ENCODE peak calls at places on chromosomes 2 and 18, in nine cellular contexts. C is left ventricle myocardium superior; E is stimulated activated CD4-positive, alpha-beta T cell treated with anti-CD3 and anti-CD28 coated beads, Interleukin-12 subunit alpha, Interleukin-12 subunit beta, amount 100 ng/mL, for 24 hours; X is HCEC 1CT; A is amygdala; F is NCI-H1105 treated with DMSO at 0.1 percent for 48 hours; Q is lower lobe of right lung; V is right lobe of liver; S is HFFc6. G is an unnamed sample.

GRCh38 chr18:3014501-3015202 is 1.7 kb upstream of the LPIN2 start:
- DNase-seq in C (no peak), E (no peak), X (no peak), A (no peak), F (no peak), Q (no peak), V (no peak), S (no peak), G (no peak)

GRCh38 chr18:9150116-9150515 is 13.5 kb downstream of the ANKRD12 start:
- DNase-seq in C (no peak), E (no peak), X (no peak), A (no peak), F (no peak), Q (no peak), V (no peak), S (no peak), G (no peak)

GRCh38 chr18:11040823-11041712 is 108.3 kb downstream of the PIEZO2 start:
- DNase-seq in C (no peak), E (no peak), X (peak), A (peak), F (peak), Q (no peak), V (no peak), S (peak), G (no peak)

GRCh38 chr2:151354807-151355206 is 2.6 kb upstream of the TNFAIP6 start:
- DNase-seq in C (no peak), E (no peak), X (no peak), A (no peak), F (no peak), Q (no peak), V (no peak), S (no peak), G (no peak)

GRCh38 chr18:5275872-5276271 is 19.7 kb downstream of the ZBTB14 start:
- DNase-seq in C (no peak), E (no peak), X (no peak), A (no peak), F (no peak), Q (no peak), V (no peak), S (no peak), G (no peak)

GRCh38 chr18:32081881-32082280 is 9.8 kb upstream of the RNF138 start:
- DNase-seq in C (no peak), E (no peak), X (no peak), A (no peak), F (no peak), Q (no peak), V (no peak), S (no peak), G (no peak)

GRCh38 chr2:63012541-63012940 is 38.1 kb upstream of the OTX1 start:
- DNase-seq in C (no peak), E (no peak), X (no peak), A (no peak), F (no peak), Q (no peak), V (no peak), S (no peak), G (no peak)

GRCh38 chr2:177543007-177543760 is 150.6 kb downstream of the AGPS start:
- DNase-seq in C (no peak), E (no peak), X (peak), A (no peak), F (no peak), Q (no peak), V (no peak), S (peak), G (no peak)

GRCh38 chr18:44789704-44790103 is 109.0 kb downstream of the SETBP1 start:
- DNase-seq in C (peak), E (no peak), X (no peak), A (no peak), F (no peak), Q (no peak), V (peak), S (no peak), G (no peak)

GRCh38 chr2:64698668-64699444 is 45.1 kb upstream of the SERTAD2 start:
- DNase-seq in C (no peak), E (no peak), X (peak), A (no peak), F (no peak), Q (no peak), V (no peak), S (peak), G (no peak)

GRCh38 chr18:36660311-36660710 is 168.5 kb downstream of the TPGS2 start:
- DNase-seq in C (peak), E (no peak), X (no peak), A (no peak), F (no peak), Q (no peak), V (no peak), S (no peak), G (peak)

GRCh38 chr2:63029058-63029457 is 21.6 kb upstream of the OTX1 start:
- DNase-seq in C (no peak), E (no peak), X (peak), A (no peak), F (no peak), Q (no peak), V (no peak), S (peak), G (no peak)

GRCh38 chr2:158380786-158381185 is 75.8 kb downstream of the CCDC148 start:
- DNase-seq in C (no peak), E (no peak), X (no peak), A (no peak), F (no peak), Q (no peak), V (no peak), S (no peak), G (no peak)

GRCh38 chr2:230657906-230658305 is 54.7 kb upstream of the CAB39 start:
- DNase-seq in C (no peak), E (no peak), X (no peak), A (no peak), F (no peak), Q (no peak), V (no peak), S (no peak), G (no peak)

GRCh38 chr2:9382604-9383235 is 40.6 kb downstream of the ITGB1BP1 start:
- DNase-seq in C (no peak), E (no peak), X (peak), A (no peak), F (no peak), Q (no peak), V (no peak), S (peak), G (no peak)

GRCh38 chr18:5895886-5896740 is 791 bp upstream of the TMEM200C start:
- DNase-seq in C (peak), E (no peak), X (no peak), A (peak), F (peak), Q (peak), V (peak), S (no peak), G (no peak)

GRCh38 chr2:219079417-219079816 is 18.7 kb upstream of the IHH start:
- DNase-seq in C (no peak), E (no peak), X (peak), A (no peak), F (no peak), Q (no peak), V (peak), S (peak), G (no peak)

GRCh38 chr2:73920577-73921545 is 5.8 kb upstream of the DGUOK start:
- DNase-seq in C (peak), E (peak), X (peak), A (no peak), F (no peak), Q (peak), V (peak), S (no peak), G (peak)

GRCh38 chr2:222919841-222920609 is 59.2 kb downstream of the ACSL3 start:
- DNase-seq in C (no peak), E (no peak), X (peak), A (no peak), F (no peak), Q (no peak), V (no peak), S (peak), G (no peak)

GRCh38 chr2:181231886-181232644 is 225.1 kb upstream of the ITGA4 start:
- DNase-seq in C (no peak), E (no peak), X (peak), A (no peak), F (no peak), Q (no peak), V (no peak), S (peak), G (no peak)

GRCh38 chr2:63056309-63057065 is 5.9 kb downstream of the OTX1 start:
- DNase-seq in C (peak), E (peak), X (no peak), A (no peak), F (no peak), Q (no peak), V (peak), S (no peak), G (peak)

GRCh38 chr2:42880738-42881525 is 88.5 kb upstream of the HAAO start:
- DNase-seq in C (no peak), E (no peak), X (no peak), A (no peak), F (no peak), Q (no peak), V (no peak), S (no peak), G (no peak)

GRCh38 chr18:34117319-34117718 is 107.4 kb downstream of the NOL4 start:
- DNase-seq in C (no peak), E (no peak), X (no peak), A (no peak), F (peak), Q (no peak), V (no peak), S (no peak), G (no peak)

GRCh38 chr2:183164111-183165015 is 40.1 kb downstream of the NUP35 start:
- DNase-seq in C (no peak), E (no peak), X (peak), A (no peak), F (no peak), Q (no peak), V (no peak), S (peak), G (no peak)

GRCh38 chr2:192886636-192887035 is 691.9 kb upstream of the TMEFF2 start:
- DNase-seq in C (no peak), E (no peak), X (no peak), A (no peak), F (no peak), Q (no peak), V (no peak), S (no peak), G (no peak)

GRCh38 chr2:230660294-230661060 is 52.2 kb upstream of the CAB39 start:
- DNase-seq in C (peak), E (peak), X (no peak), A (peak), F (no peak), Q (peak), V (peak), S (no peak), G (no peak)

GRCh38 chr2:174027956-174028355 is 62.8 kb upstream of the SP3 start:
- DNase-seq in C (no peak), E (no peak), X (no peak), A (no peak), F (no peak), Q (no peak), V (no peak), S (no peak), G (no peak)

GRCh38 chr2:45871541-45871940 is 220.1 kb downstream of the PRKCE start:
- DNase-seq in C (no peak), E (no peak), X (no peak), A (no peak), F (no peak), Q (no peak), V (no peak), S (no peak), G (no peak)

GRCh38 chr2:181570059-181570458 is 86.8 kb downstream of the CERKL start:
- DNase-seq in C (no peak), E (no peak), X (no peak), A (no peak), F (no peak), Q (no peak), V (no peak), S (no peak), G (no peak)

GRCh38 chr2:207167129-207167923 is 1.6 kb upstream of the KLF7 start:
- DNase-seq in C (no peak), E (no peak), X (peak), A (no peak), F (no peak), Q (no peak), V (no peak), S (peak), G (no peak)

GRCh38 chr2:105486762-105487141 is 87.9 kb upstream of the FHL2 start:
- DNase-seq in C (no peak), E (no peak), X (no peak), A (no peak), F (no peak), Q (no peak), V (no peak), S (no peak), G (no peak)

GRCh38 chr2:106336108-106336507 is 132.1 kb downstream of the RGPD3 start:
- DNase-seq in C (no peak), E (no peak), X (no peak), A (no peak), F (no peak), Q (no peak), V (no peak), S (no peak), G (no peak)

GRCh38 chr2:231795525-231796327 is 9.5 kb downstream of the COPS7B start:
- DNase-seq in C (no peak), E (no peak), X (peak), A (no peak), F (peak), Q (no peak), V (peak), S (peak), G (no peak)

GRCh38 chr2:71466301-71467179 is 13.2 kb downstream of the DYSF start:
- DNase-seq in C (peak), E (no peak), X (no peak), A (no peak), F (peak), Q (peak), V (peak), S (no peak), G (no peak)

GRCh38 chr2:6434396-6434795 is 431.3 kb downstream of the CMPK2 start:
- DNase-seq in C (no peak), E (no peak), X (no peak), A (no peak), F (no peak), Q (no peak), V (no peak), S (no peak), G (no peak)

GRCh38 chr2:105142239-105142638 is 99.3 kb upstream of the GPR45 start:
- DNase-seq in C (no peak), E (no peak), X (no peak), A (no peak), F (no peak), Q (no peak), V (no peak), S (no peak), G (no peak)